ENCODE peak calls at places on chromosomes 3 and 15, in ten cellular contexts. One of them, this sample, is unnamed.

GRCh38 chr15:51750942-51751686 is at the start of gene TMOD2:
- DNase-seq in fibroblast of the aortic adventitia: peak; percentile 18
- DNase-seq in dorsolateral prefrontal cortex: peak; percentile 45
- DNase-seq in psoas muscle: peak; percentile 44
- DNase-seq in left lung: peak; percentile 46
- DNase-seq in pancreas: peak; percentile 52
- DNase-seq in IMR-90: peak; percentile 26
- DNase-seq in AG09309: no peak
- DNase-seq in foreskin fibroblast: peak; percentile 77
- DNase-seq in lower leg skin: no peak
- DNase-seq in this sample: peak; percentile 24

GRCh38 chr15:76333720-76334437 is 2.7 kb upstream of the ISL2 start:
- DNase-seq in AG09309: no peak
- DNase-seq in pancreas: no peak
- DNase-seq in left lung: no peak
- DNase-seq in lower leg skin: no peak
- DNase-seq in IMR-90: no peak
- DNase-seq in foreskin fibroblast: peak; percentile 70
- DNase-seq in dorsolateral prefrontal cortex: no peak
- DNase-seq in fibroblast of the aortic adventitia: no peak
- DNase-seq in psoas muscle: no peak
- DNase-seq in this sample: no peak

GRCh38 chr15:81027200-81027599 is 26.5 kb downstream of the TLNRD1 start:
- DNase-seq in IMR-90: peak; percentile 24
- DNase-seq in left lung: no peak
- DNase-seq in fibroblast of the aortic adventitia: no peak
- DNase-seq in foreskin fibroblast: no peak
- DNase-seq in pancreas: no peak
- DNase-seq in dorsolateral prefrontal cortex: no peak
- DNase-seq in AG09309: no peak
- DNase-seq in lower leg skin: no peak
- DNase-seq in psoas muscle: no peak
- DNase-seq in this sample: no peak

GRCh38 chr15:91110407-91110806 is 10.3 kb downstream of the SV2B start:
- DNase-seq in left lung: no peak
- DNase-seq in psoas muscle: no peak
- DNase-seq in IMR-90: no peak
- DNase-seq in pancreas: no peak
- DNase-seq in fibroblast of the aortic adventitia: no peak
- DNase-seq in AG09309: no peak
- DNase-seq in foreskin fibroblast: no peak
- DNase-seq in dorsolateral prefrontal cortex: no peak
- DNase-seq in lower leg skin: no peak
- DNase-seq in this sample: no peak

GRCh38 chr15:52491460-52491859 is 37.2 kb downstream of the MYO5A start:
- DNase-seq in fibroblast of the aortic adventitia: no peak
- DNase-seq in left lung: no peak
- DNase-seq in dorsolateral prefrontal cortex: no peak
- DNase-seq in lower leg skin: no peak
- DNase-seq in psoas muscle: no peak
- DNase-seq in AG09309: no peak
- DNase-seq in IMR-90: no peak
- DNase-seq in foreskin fibroblast: peak; percentile 77
- DNase-seq in pancreas: no peak
- DNase-seq in this sample: peak; percentile 22

GRCh38 chr3:45677045-45677436 is 12.2 kb upstream of the SACM1L start:
- DNase-seq in dorsolateral prefrontal cortex: no peak
- DNase-seq in psoas muscle: peak; percentile 27
- DNase-seq in left lung: no peak
- DNase-seq in AG09309: peak; percentile 55
- DNase-seq in fibroblast of the aortic adventitia: peak; percentile 51
- DNase-seq in pancreas: no peak
- DNase-seq in foreskin fibroblast: peak; percentile 94
- DNase-seq in IMR-90: peak; percentile 66
- DNase-seq in lower leg skin: peak; percentile 83
- DNase-seq in this sample: peak; percentile 45

GRCh38 chr15:31304736-31305365 is 21.8 kb upstream of the KLF13 start:
- DNase-seq in IMR-90: no peak
- DNase-seq in AG09309: no peak
- DNase-seq in left lung: no peak
- DNase-seq in lower leg skin: peak; percentile 14
- DNase-seq in foreskin fibroblast: no peak
- DNase-seq in dorsolateral prefrontal cortex: peak; percentile 46
- DNase-seq in psoas muscle: no peak
- DNase-seq in fibroblast of the aortic adventitia: no peak
- DNase-seq in pancreas: no peak
- DNase-seq in this sample: no peak

GRCh38 chr15:69673236-69673881 is 220.7 kb downstream of the RPLP1 start:
- DNase-seq in fibroblast of the aortic adventitia: no peak
- DNase-seq in dorsolateral prefrontal cortex: peak; percentile 20
- DNase-seq in lower leg skin: no peak
- DNase-seq in IMR-90: no peak
- DNase-seq in foreskin fibroblast: no peak
- DNase-seq in psoas muscle: no peak
- DNase-seq in pancreas: no peak
- DNase-seq in AG09309: no peak
- DNase-seq in left lung: no peak
- DNase-seq in this sample: no peak

GRCh38 chr3:16176391-16177030 is 2.0 kb downstream of the GALNT15 start:
- DNase-seq in psoas muscle: no peak
- DNase-seq in pancreas: no peak
- DNase-seq in left lung: no peak
- DNase-seq in foreskin fibroblast: peak; percentile 40
- DNase-seq in IMR-90: peak; percentile 33
- DNase-seq in lower leg skin: no peak
- DNase-seq in AG09309: no peak
- DNase-seq in dorsolateral prefrontal cortex: no peak
- DNase-seq in fibroblast of the aortic adventitia: no peak
- DNase-seq in this sample: no peak

GRCh38 chr3:105139851-105140560 is 226.7 kb upstream of the ALCAM start:
- DNase-seq in pancreas: no peak
- DNase-seq in psoas muscle: peak; percentile 10
- DNase-seq in lower leg skin: no peak
- DNase-seq in foreskin fibroblast: no peak
- DNase-seq in left lung: peak; percentile 46
- DNase-seq in IMR-90: no peak
- DNase-seq in AG09309: no peak
- DNase-seq in dorsolateral prefrontal cortex: no peak
- DNase-seq in fibroblast of the aortic adventitia: no peak
- DNase-seq in this sample: no peak

GRCh38 chr3:98482717-98483482 is 14.6 kb upstream of the OR5K2 start:
- DNase-seq in fibroblast of the aortic adventitia: no peak
- DNase-seq in dorsolateral prefrontal cortex: no peak
- DNase-seq in lower leg skin: no peak
- DNase-seq in left lung: no peak
- DNase-seq in foreskin fibroblast: no peak
- DNase-seq in psoas muscle: no peak
- DNase-seq in AG09309: no peak
- DNase-seq in pancreas: no peak
- DNase-seq in IMR-90: no peak
- DNase-seq in this sample: no peak

GRCh38 chr3:116340680-116341216 is 104.5 kb downstream of the LSAMP start:
- DNase-seq in AG09309: no peak
- DNase-seq in lower leg skin: no peak
- DNase-seq in left lung: no peak
- DNase-seq in psoas muscle: no peak
- DNase-seq in IMR-90: peak; percentile 56
- DNase-seq in foreskin fibroblast: peak; percentile 46
- DNase-seq in dorsolateral prefrontal cortex: no peak
- DNase-seq in fibroblast of the aortic adventitia: peak; percentile 19
- DNase-seq in pancreas: no peak
- DNase-seq in this sample: no peak

DNA sequence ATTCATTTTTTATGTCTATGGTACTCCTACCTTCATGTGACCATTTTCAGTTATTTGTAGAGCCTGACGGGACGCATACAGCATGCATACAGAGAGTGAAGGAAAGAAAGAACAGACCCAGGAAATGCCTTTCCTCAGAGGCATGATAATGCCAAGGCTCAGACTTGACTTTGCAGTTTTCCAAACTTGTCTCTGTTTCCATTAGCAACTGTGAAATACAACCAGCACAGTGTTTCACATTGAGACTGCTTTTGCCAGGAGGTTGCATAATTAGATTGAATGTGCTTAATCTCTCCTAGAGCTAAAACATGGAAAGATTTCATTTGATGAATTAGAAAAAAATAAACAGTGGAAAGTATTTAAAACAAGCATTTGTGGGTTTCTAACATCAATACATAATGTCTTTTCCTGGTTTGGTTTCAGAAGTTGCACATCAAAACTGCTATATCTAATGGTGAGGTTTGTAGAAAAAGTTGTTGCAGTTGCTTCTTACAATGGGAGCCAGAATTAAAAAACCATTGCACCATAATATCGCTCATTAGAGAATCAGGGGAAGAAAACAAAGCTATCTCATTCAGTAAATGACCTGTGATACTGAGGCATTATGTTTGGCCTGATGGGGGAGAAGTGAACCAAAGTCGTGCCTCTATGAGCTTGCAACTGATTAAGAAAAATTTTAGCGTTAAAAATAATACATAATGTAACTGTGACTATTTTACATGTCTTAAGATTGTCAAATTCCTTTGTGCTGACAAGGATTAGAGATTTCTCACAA is 60.4 kb upstream of the ARHGEF26 start:
- DNase-seq in psoas muscle: no peak
- DNase-seq in fibroblast of the aortic adventitia: peak; percentile 91
- DNase-seq in lower leg skin: peak; percentile 18
- DNase-seq in IMR-90: peak; percentile 25
- DNase-seq in left lung: no peak
- DNase-seq in dorsolateral prefrontal cortex: no peak
- DNase-seq in AG09309: peak; percentile 27
- DNase-seq in foreskin fibroblast: peak; percentile 34
- DNase-seq in pancreas: no peak
- DNase-seq in this sample: peak; percentile 79
- H3K4me3 ChIP-seq in psoas muscle: no peak overlapping the region
- H3K4me3 ChIP-seq in fibroblast of the aortic adventitia: no peak overlapping the region
- H3K4me3 ChIP-seq in lower leg skin: no peak overlapping the region
- H3K4me3 ChIP-seq in IMR-90: no peak overlapping the region
- H3K4me3 ChIP-seq in left lung: no peak overlapping the region
- H3K4me3 ChIP-seq in dorsolateral prefrontal cortex: no peak overlapping the region
- H3K4me3 ChIP-seq in AG09309: no peak overlapping the region
- H3K4me3 ChIP-seq in foreskin fibroblast: no peak overlapping the region
- H3K4me3 ChIP-seq in pancreas: no peak overlapping the region
- H3K4me3 ChIP-seq in this sample: no peak overlapping the region

DNA sequence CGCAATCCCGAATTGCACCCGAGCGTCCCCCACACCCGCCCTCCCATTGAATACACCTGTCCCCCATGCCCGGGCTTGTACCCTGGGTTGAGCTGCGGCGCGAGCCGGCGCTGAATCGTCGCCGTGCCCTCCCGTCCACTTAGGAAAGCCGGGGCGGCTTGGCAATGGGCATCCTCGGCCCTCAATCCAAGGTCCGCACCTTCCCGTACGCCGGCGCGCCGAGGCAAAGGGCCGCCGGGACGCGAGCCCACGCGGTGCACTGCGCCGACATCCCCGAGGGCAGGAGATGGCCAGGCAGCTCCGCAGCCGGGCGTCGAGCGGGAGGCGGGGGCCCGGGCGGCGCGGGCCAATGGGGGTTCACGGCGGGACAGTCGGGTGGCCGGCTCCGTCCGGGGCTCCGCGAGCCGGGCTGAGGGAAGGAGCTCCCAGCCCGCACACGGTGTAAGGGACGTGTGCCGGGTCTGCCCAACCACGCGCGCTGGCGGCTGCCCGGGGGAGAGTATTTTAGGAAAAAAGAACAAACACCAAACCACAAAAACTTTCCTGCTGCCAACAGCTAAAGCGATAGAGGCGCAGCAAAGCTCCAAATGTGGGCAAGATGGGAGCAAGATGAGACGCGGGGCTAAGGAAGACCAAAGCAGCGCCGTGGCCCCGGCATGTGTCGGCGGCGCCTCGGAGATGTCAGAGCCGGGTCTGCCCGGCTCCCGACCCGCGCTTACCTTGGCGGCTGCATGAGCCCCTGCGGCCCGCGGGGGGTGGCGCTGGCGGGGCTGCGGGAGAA is 621 bp downstream of the RGMA start:
- DNase-seq in pancreas: no peak
- DNase-seq in left lung: no peak
- DNase-seq in fibroblast of the aortic adventitia: peak; percentile 18
- DNase-seq in foreskin fibroblast: peak; percentile 45
- DNase-seq in psoas muscle: peak; percentile 67
- DNase-seq in dorsolateral prefrontal cortex: no peak
- DNase-seq in IMR-90: no peak
- DNase-seq in lower leg skin: no peak
- DNase-seq in AG09309: no peak
- DNase-seq in this sample: no peak
- TF ChIP-seq CTCF in pancreas: no peak
- TF ChIP-seq CTCF in left lung: no peak
- TF ChIP-seq CTCF in fibroblast of the aortic adventitia: no peak
- TF ChIP-seq CTCF in foreskin fibroblast: no peak
- TF ChIP-seq CTCF in psoas muscle: no peak
- TF ChIP-seq CTCF in dorsolateral prefrontal cortex: no peak
- TF ChIP-seq CTCF in IMR-90: no peak
- TF ChIP-seq CTCF in lower leg skin: no peak
- TF ChIP-seq CTCF in AG09309: no peak
- TF ChIP-seq CTCF in this sample: no peak

GRCh38 chr15:100596792-100597191 is 5.2 kb downstream of the LINS1 start:
- DNase-seq in IMR-90: no peak
- DNase-seq in fibroblast of the aortic adventitia: peak; percentile 49
- DNase-seq in lower leg skin: peak; percentile 33
- DNase-seq in foreskin fibroblast: no peak
- DNase-seq in psoas muscle: no peak
- DNase-seq in left lung: peak; percentile 38
- DNase-seq in AG09309: no peak
- DNase-seq in dorsolateral prefrontal cortex: no peak
- DNase-seq in pancreas: no peak
- DNase-seq in this sample: peak; percentile 36
- H3K4me3 ChIP-seq in IMR-90: no peak overlapping the region
- H3K4me3 ChIP-seq in fibroblast of the aortic adventitia: no peak overlapping the region
- H3K4me3 ChIP-seq in lower leg skin: no peak overlapping the region
- H3K4me3 ChIP-seq in foreskin fibroblast: no peak overlapping the region
- H3K4me3 ChIP-seq in psoas muscle: no peak overlapping the region
- H3K4me3 ChIP-seq in left lung: no peak overlapping the region
- H3K4me3 ChIP-seq in AG09309: no peak overlapping the region
- H3K4me3 ChIP-seq in dorsolateral prefrontal cortex: no peak overlapping the region
- H3K4me3 ChIP-seq in pancreas: no peak overlapping the region
- H3K4me3 ChIP-seq in this sample: no peak overlapping the region

DNA sequence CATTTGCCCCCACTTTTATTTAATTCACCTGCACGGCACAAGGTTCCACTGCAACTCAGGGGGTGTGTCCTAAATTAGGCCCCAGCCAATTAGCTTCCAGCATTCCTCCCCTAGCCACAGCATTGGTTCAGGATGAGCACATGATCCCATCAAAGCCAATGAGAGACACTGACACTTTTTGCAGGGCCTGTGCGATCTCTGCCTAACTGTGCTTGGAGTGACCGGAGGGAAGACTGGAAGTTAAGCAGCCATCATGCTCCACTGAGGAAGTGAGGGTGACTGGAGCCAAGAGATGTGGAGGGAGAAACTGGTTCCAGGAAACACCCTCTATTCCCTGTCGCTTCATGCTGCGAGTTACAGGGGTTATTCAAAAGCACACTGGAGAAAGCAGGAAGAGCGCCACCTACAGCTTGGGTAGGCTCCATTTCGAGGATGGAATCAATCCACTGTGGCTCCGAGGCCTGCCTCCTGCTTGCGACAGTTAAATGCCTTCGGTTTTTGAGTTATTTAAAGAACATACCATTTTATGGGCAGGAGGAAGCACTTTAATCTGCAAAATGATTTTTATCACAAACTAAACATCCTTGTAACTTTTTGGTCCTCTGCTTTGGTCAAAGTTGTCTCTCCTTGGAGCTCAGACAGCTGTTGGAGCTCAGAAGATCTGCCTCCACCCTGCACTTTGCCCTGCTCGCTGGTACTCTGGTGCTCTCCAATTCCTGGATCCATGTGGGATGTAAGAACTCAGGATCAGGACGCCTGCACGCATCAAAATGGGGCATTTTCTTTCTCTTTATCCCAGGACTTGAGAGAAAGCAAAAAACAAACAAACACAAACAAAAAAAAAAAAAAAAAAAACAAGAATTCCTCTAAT is 122.4 kb upstream of the WNT5A start:
- DNase-seq in foreskin fibroblast: no peak
- DNase-seq in AG09309: no peak
- DNase-seq in left lung: no peak
- DNase-seq in dorsolateral prefrontal cortex: no peak
- DNase-seq in IMR-90: no peak
- DNase-seq in lower leg skin: no peak
- DNase-seq in pancreas: no peak
- DNase-seq in psoas muscle: no peak
- DNase-seq in fibroblast of the aortic adventitia: no peak
- DNase-seq in this sample: no peak
- TF ChIP-seq CTCF in foreskin fibroblast: no peak
- TF ChIP-seq CTCF in AG09309: no peak
- TF ChIP-seq CTCF in left lung: no peak
- TF ChIP-seq CTCF in dorsolateral prefrontal cortex: no peak
- TF ChIP-seq CTCF in IMR-90: no peak
- TF ChIP-seq CTCF in lower leg skin: no peak
- TF ChIP-seq CTCF in pancreas: no peak
- TF ChIP-seq CTCF in psoas muscle: no peak
- TF ChIP-seq CTCF in fibroblast of the aortic adventitia: no peak
- TF ChIP-seq CTCF in this sample: no peak

This sample was measured in astrocyte of the spinal cord.